ENCODE peak calls at places on chromosome 5, in four cellular contexts. M is esophagus squamous epithelium, F is fibroblast of the aortic adventitia, K is PC-3. T is an unnamed sample.
A peak's percentile ranks its signal among the peaks of the same experiment; 100 is the strongest.

GRCh38 chr5:73940026-73940425 is 314.0 kb downstream of the ARHGEF28 start:
- DNase-seq in M (no peak), F (peak; percentile 34), K (no peak), T (no peak)

GRCh38 chr5:179841621-179842020 is 17.0 kb downstream of the MRNIP start:
- DNase-seq in M (no peak), F (peak; percentile 20), K (no peak), T (no peak)

GRCh38 chr5:140362875-140363630 is 3.1 kb downstream of the SLC4A9 start:
- DNase-seq in M (no peak), F (peak; percentile 56), K (peak; percentile 80), T (peak; percentile 77)

GRCh38 chr5:178675922-178676321 is 49.1 kb upstream of the CLK4 start:
- DNase-seq in M (no peak), F (no peak), K (no peak), T (peak; percentile 80)

GRCh38 chr5:149975409-149975808 is 14.9 kb downstream of the SLC26A2 start:
- DNase-seq in M (no peak), F (no peak), K (no peak), T (no peak)

GRCh38 chr5:115168829-115169391 is 798 bp downstream of the TRIM36 start:
- DNase-seq in M (no peak), F (no peak), K (no peak), T (peak; percentile 1)

GRCh38 chr5:75611324-75612210 is at the start of gene ANKDD1B:
- DNase-seq in M (no peak), F (peak; percentile 77), K (peak; percentile 83), T (peak; percentile 59)

GRCh38 chr5:160621503-160621902 is 199.8 kb downstream of the PTTG1 start:
- DNase-seq in M (no peak), F (no peak), K (no peak), T (peak; percentile 11)

GRCh38 chr5:107668933-107669542 is 1.7 kb downstream of the EFNA5 start:
- DNase-seq in M (no peak), F (peak; percentile 20), K (peak; percentile 45), T (peak; percentile 56)

GRCh38 chr5:57642698-57643097 is 160.1 kb upstream of the ACTBL2 start:
- DNase-seq in M (no peak), F (no peak), K (no peak), T (no peak)

GRCh38 chr5:112584781-112585180 is 152.9 kb upstream of the APC start:
- DNase-seq in M (no peak), F (no peak), K (no peak), T (no peak)

GRCh38 chr5:180639743-180640300 is 9.6 kb downstream of the FLT4 start:
- DNase-seq in M (no peak), F (no peak), K (no peak), T (no peak)

GRCh38 chr5:172110921-172111873 is 76.8 kb downstream of the STK10 start:
- DNase-seq in M (peak; percentile 38), F (peak; percentile 74), K (peak; percentile 39), T (peak; percentile 56)

GRCh38 chr5:163503106-163504090 is 2.0 kb upstream of the MAT2B start:
- DNase-seq in M (no peak), F (peak; percentile 87), K (peak; percentile 68), T (peak; percentile 76)

GRCh38 chr5:137325721-137326120 is 173.4 kb downstream of the SPOCK1 start:
- DNase-seq in M (no peak), F (no peak), K (no peak), T (no peak)

GRCh38 chr5:56637321-56637920 is 177.9 kb upstream of the MAP3K1 start:
- DNase-seq in M (no peak), F (peak; percentile 44), K (peak; percentile 34), T (no peak)

GRCh38 chr5:51882647-51883046 is 499.4 kb downstream of the ISL1 start:
- DNase-seq in M (no peak), F (no peak), K (no peak), T (no peak)

GRCh38 chr5:122183098-122183794 is 53.9 kb downstream of the ZNF474 start:
- DNase-seq in M (no peak), F (peak; percentile 94), K (peak; percentile 77), T (peak; percentile 94)

DNA sequence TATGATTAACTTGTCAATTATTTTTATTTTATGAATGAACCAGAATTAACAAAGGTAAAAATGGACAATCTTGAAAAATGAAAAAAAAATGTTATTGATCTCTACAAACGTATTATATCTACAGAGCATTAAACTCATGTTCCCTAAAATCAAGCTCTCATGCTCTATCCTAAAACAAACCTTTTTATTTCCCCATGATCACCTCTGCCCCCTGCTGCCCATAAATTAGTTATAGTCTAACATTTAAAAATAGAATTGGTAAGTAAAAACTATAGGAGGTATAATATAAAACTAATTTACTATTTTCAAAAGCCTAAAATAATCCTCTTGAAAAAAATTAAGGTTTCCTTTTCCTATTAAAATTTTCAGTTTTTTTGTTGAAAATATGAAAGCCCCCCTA is 168.0 kb upstream of the POU5F2 start:
- DNase-seq in M (no peak), F (peak; percentile 35), K (peak; percentile 53), T (peak; percentile 9)
- TF ChIP-seq CTCF in M (no peak), F (peak; percentile 32), K (peak; percentile 58), T (peak; percentile 26)

GRCh38 chr5:169125571-169125970 is 175.4 kb downstream of the SLIT3 start:
- DNase-seq in M (no peak), F (no peak), K (no peak), T (no peak)
- H3K4me3 ChIP-seq in M (no peak overlapping the region), F (no peak overlapping the region), K (no peak overlapping the region), T (no peak overlapping the region)

GRCh38 chr5:16889972-16890519 is 46.0 kb downstream of the MYO10 start:
- DNase-seq in M (no peak), F (peak; percentile 86), K (peak; percentile 67), T (peak; percentile 61)

GRCh38 chr5:16886793-16887345 is 49.2 kb downstream of the MYO10 start:
- DNase-seq in M (no peak), F (no peak), K (no peak), T (no peak)

GRCh38 chr5:16891043-16891442 is 45.0 kb downstream of the MYO10 start:
- DNase-seq in M (no peak), F (no peak), K (no peak), T (no peak)

GRCh38 chr5:16888694-16889124 is 47.4 kb downstream of the MYO10 start:
- DNase-seq in M (no peak), F (peak; percentile 74), K (peak; percentile 87), T (peak; percentile 80)

GRCh38 chr5:16889203-16889971 is 46.7 kb downstream of the MYO10 start:
- DNase-seq in M (no peak), F (peak; percentile 81), K (peak; percentile 89), T (peak; percentile 23)
- TF ChIP-seq CTCF in M (no peak), F (peak; percentile 12), K (no peak), T (no peak)

GRCh38 chr5:124697912-124698690 is 48.3 kb downstream of the ZNF608 start:
- DNase-seq in M (no peak), F (peak; percentile 55), K (no peak), T (no peak)
- H3K4me3 ChIP-seq in M (no peak overlapping the region), F (no peak overlapping the region), K (no peak overlapping the region), T (no peak overlapping the region)

T was measured in epithelial cell of esophagus.